ENCODE peak calls at places on chromosomes 2 and 18, in four cellular contexts. One of them, this sample, is unnamed.

GRCh38 chr2:148058641-148059040 is 37.8 kb downstream of the MBD5 start:
- DNase-seq in body of pancreas: no peak
- DNase-seq in heart left ventricle: no peak
- DNase-seq in upper lobe of left lung: no peak
- DNase-seq in this sample: no peak

GRCh38 chr2:183063083-183063482 is 15.5 kb upstream of the DUSP19 start:
- DNase-seq in body of pancreas: no peak
- DNase-seq in heart left ventricle: no peak
- DNase-seq in upper lobe of left lung: no peak
- DNase-seq in this sample: no peak

GRCh38 chr2:241053576-241054251 is 48.4 kb downstream of the MTERF4 start:
- DNase-seq in body of pancreas: no peak
- DNase-seq in heart left ventricle: no peak
- DNase-seq in upper lobe of left lung: no peak
- DNase-seq in this sample: peak

GRCh38 chr2:170161516-170162260 is 16.3 kb upstream of the MYO3B start:
- DNase-seq in body of pancreas: no peak
- DNase-seq in heart left ventricle: no peak
- DNase-seq in upper lobe of left lung: no peak
- DNase-seq in this sample: no peak

GRCh38 chr2:169069341-169069740 is at the start of gene DHRS9:
- DNase-seq in body of pancreas: no peak
- DNase-seq in heart left ventricle: no peak
- DNase-seq in upper lobe of left lung: peak
- DNase-seq in this sample: no peak

GRCh38 chr2:68643874-68644485 is 601 bp downstream of the PROKR1 start:
- DNase-seq in body of pancreas: no peak
- DNase-seq in heart left ventricle: no peak
- DNase-seq in upper lobe of left lung: no peak
- DNase-seq in this sample: no peak

GRCh38 chr2:43315482-43315881 is 89.1 kb upstream of the ZFP36L2 start:
- DNase-seq in body of pancreas: no peak
- DNase-seq in heart left ventricle: no peak
- DNase-seq in upper lobe of left lung: no peak
- DNase-seq in this sample: no peak

GRCh38 chr2:134706587-134707329 is 12.0 kb downstream of the TMEM163 start:
- DNase-seq in body of pancreas: no peak
- DNase-seq in heart left ventricle: no peak
- DNase-seq in upper lobe of left lung: no peak
- DNase-seq in this sample: no peak

GRCh38 chr18:5197032-5197434 is at the start of gene AKAIN1:
- DNase-seq in body of pancreas: peak
- DNase-seq in heart left ventricle: peak
- DNase-seq in upper lobe of left lung: peak
- DNase-seq in this sample: no peak

GRCh38 chr2:107986278-107987217 is at the start of gene SLC5A7:
- DNase-seq in body of pancreas: no peak
- DNase-seq in heart left ventricle: no peak
- DNase-seq in upper lobe of left lung: no peak
- DNase-seq in this sample: no peak

GRCh38 chr2:216984937-216985336 is 125.1 kb upstream of the TNP1 start:
- DNase-seq in body of pancreas: no peak
- DNase-seq in heart left ventricle: no peak
- DNase-seq in upper lobe of left lung: no peak
- DNase-seq in this sample: no peak

GRCh38 chr2:46937457-46937856 is 21.9 kb upstream of the MCFD2 start:
- DNase-seq in body of pancreas: no peak
- DNase-seq in heart left ventricle: no peak
- DNase-seq in upper lobe of left lung: no peak
- DNase-seq in this sample: peak

GRCh38 chr2:45935791-45936622 is 284.5 kb downstream of the PRKCE start:
- DNase-seq in body of pancreas: peak
- DNase-seq in heart left ventricle: peak
- DNase-seq in upper lobe of left lung: peak
- DNase-seq in this sample: peak

GRCh38 chr18:77112161-77112801 is 20.3 kb downstream of the MBP start:
- DNase-seq in body of pancreas: no peak
- DNase-seq in heart left ventricle: no peak
- DNase-seq in upper lobe of left lung: peak
- DNase-seq in this sample: no peak
- TF ChIP-seq POLR2A in body of pancreas: no peak
- TF ChIP-seq POLR2A in heart left ventricle: no peak
- TF ChIP-seq POLR2A in upper lobe of left lung: no peak
- TF ChIP-seq POLR2A in this sample: no peak

GRCh38 chr2:3536682-3537632 is 17.6 kb upstream of the ADI1 start:
- DNase-seq in body of pancreas: peak
- DNase-seq in heart left ventricle: peak
- DNase-seq in upper lobe of left lung: no peak
- DNase-seq in this sample: no peak
- TF ChIP-seq CTCF in body of pancreas: peak
- TF ChIP-seq CTCF in heart left ventricle: no peak
- TF ChIP-seq CTCF in upper lobe of left lung: peak
- TF ChIP-seq CTCF in this sample: no peak

GRCh38 chr18:58493516-58494253 is 135.2 kb downstream of the ALPK2 start:
- DNase-seq in body of pancreas: peak
- DNase-seq in heart left ventricle: peak
- DNase-seq in upper lobe of left lung: peak
- DNase-seq in this sample: peak
- H3K4me3 ChIP-seq in body of pancreas: no peak
- H3K4me3 ChIP-seq in heart left ventricle: no peak
- H3K4me3 ChIP-seq in upper lobe of left lung: no peak
- H3K4me3 ChIP-seq in this sample: no peak

GRCh38 chr2:221377597-221377996 is 194.5 kb downstream of the EPHA4 start:
- DNase-seq in body of pancreas: no peak
- DNase-seq in heart left ventricle: no peak
- DNase-seq in upper lobe of left lung: no peak
- DNase-seq in this sample: no peak

GRCh38 chr2:221381928-221382488 is 190.1 kb downstream of the EPHA4 start:
- DNase-seq in body of pancreas: no peak
- DNase-seq in heart left ventricle: no peak
- DNase-seq in upper lobe of left lung: no peak
- DNase-seq in this sample: no peak

GRCh38 chr2:221380049-221380448 is 192.1 kb downstream of the EPHA4 start:
- DNase-seq in body of pancreas: no peak
- DNase-seq in heart left ventricle: no peak
- DNase-seq in upper lobe of left lung: no peak
- DNase-seq in this sample: no peak

GRCh38 chr2:221377061-221377460 is 195.0 kb downstream of the EPHA4 start:
- DNase-seq in body of pancreas: no peak
- DNase-seq in heart left ventricle: no peak
- DNase-seq in upper lobe of left lung: no peak
- DNase-seq in this sample: no peak

GRCh38 chr2:221380686-221381085 is 191.4 kb downstream of the EPHA4 start:
- DNase-seq in body of pancreas: no peak
- DNase-seq in heart left ventricle: no peak
- DNase-seq in upper lobe of left lung: no peak
- DNase-seq in this sample: no peak
- TF ChIP-seq POLR2A in body of pancreas: no peak
- TF ChIP-seq POLR2A in heart left ventricle: no peak
- TF ChIP-seq POLR2A in upper lobe of left lung: no peak
- TF ChIP-seq POLR2A in this sample: no peak

DNA sequence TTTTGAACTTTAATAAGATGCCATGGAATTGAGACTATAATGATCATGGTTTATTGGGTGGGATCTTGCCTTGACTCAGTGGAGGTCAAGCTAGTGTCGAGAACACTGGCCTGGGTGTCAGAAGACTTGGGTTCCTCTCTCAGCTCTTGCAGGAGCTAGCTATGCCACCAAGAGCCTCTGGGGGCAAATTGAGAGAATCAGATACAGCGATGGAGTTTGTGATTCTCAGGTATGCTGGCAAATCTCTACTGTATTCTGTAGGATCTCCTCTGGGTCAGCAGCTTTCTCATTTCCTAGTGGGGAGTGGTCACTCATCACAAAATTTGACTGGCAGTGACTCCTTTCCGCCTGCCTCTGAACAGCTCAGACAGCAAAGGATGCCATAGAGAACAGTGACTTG is 477.0 kb downstream of the RNF144A start:
- DNase-seq in body of pancreas: no peak
- DNase-seq in heart left ventricle: no peak
- DNase-seq in upper lobe of left lung: no peak
- DNase-seq in this sample: no peak
- TF ChIP-seq CTCF in body of pancreas: no peak
- TF ChIP-seq CTCF in heart left ventricle: no peak
- TF ChIP-seq CTCF in upper lobe of left lung: no peak
- TF ChIP-seq CTCF in this sample: no peak

DNA sequence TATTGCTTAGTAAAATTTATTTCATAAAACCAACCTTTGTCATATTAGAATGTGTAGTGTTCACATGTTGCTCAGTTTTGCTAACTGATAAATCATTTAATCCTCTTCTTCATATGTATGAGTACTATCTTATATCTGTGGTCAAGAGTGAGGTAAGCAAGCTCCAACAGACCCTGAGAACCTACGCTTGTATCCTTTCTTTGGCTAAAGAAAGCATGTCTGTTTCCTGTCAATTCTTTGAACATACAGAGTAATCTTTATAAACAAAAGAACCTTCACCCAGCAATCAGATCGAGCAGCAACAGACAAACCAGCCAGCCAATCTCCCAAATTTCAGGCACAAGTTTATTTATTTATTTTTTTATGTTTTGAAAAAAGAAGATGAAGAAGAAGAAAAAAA is 6.4 kb downstream of the ADCYAP1 start:
- DNase-seq in body of pancreas: no peak
- DNase-seq in heart left ventricle: no peak
- DNase-seq in upper lobe of left lung: no peak
- DNase-seq in this sample: no peak
- H3K4me3 ChIP-seq in body of pancreas: no peak
- H3K4me3 ChIP-seq in heart left ventricle: no peak
- H3K4me3 ChIP-seq in upper lobe of left lung: no peak
- H3K4me3 ChIP-seq in this sample: no peak

This sample was measured in lower leg skin.